ENCODE peak calls at places on chromosomes 2 and 18, in eight cellular contexts. One of them, this sample, is unnamed.

GRCh38 chr2:164388511-164388910 is 232.8 kb downstream of the GRB14 start:
- DNase-seq in MM.1S: peak
- DNase-seq in heart left ventricle: no peak
- DNase-seq in A549: peak
- DNase-seq in IMR-90: peak
- DNase-seq in brain microvascular endothelial cell: peak
- DNase-seq in tibial artery: no peak
- DNase-seq in tibial nerve: no peak
- DNase-seq in this sample: peak

GRCh38 chr2:62265116-62265515 is 69.2 kb downstream of the B3GNT2 start:
- DNase-seq in MM.1S: no peak
- DNase-seq in heart left ventricle: no peak
- DNase-seq in A549: no peak
- DNase-seq in IMR-90: no peak
- DNase-seq in brain microvascular endothelial cell: no peak
- DNase-seq in tibial artery: no peak
- DNase-seq in tibial nerve: no peak
- DNase-seq in this sample: no peak

GRCh38 chr2:28648671-28649395 is 102.8 kb upstream of the PPP1CB start:
- DNase-seq in MM.1S: no peak
- DNase-seq in heart left ventricle: no peak
- DNase-seq in A549: no peak
- DNase-seq in IMR-90: no peak
- DNase-seq in brain microvascular endothelial cell: no peak
- DNase-seq in tibial artery: no peak
- DNase-seq in tibial nerve: no peak
- DNase-seq in this sample: no peak

GRCh38 chr2:16546128-16546754 is 119.4 kb downstream of the CYRIA start:
- DNase-seq in MM.1S: peak
- DNase-seq in heart left ventricle: no peak
- DNase-seq in A549: peak
- DNase-seq in IMR-90: peak
- DNase-seq in brain microvascular endothelial cell: peak
- DNase-seq in tibial artery: no peak
- DNase-seq in tibial nerve: peak
- DNase-seq in this sample: peak

GRCh38 chr2:237102428-237102827 is 16.7 kb downstream of the COPS8 start:
- DNase-seq in MM.1S: no peak
- DNase-seq in heart left ventricle: no peak
- DNase-seq in A549: no peak
- DNase-seq in IMR-90: no peak
- DNase-seq in brain microvascular endothelial cell: no peak
- DNase-seq in tibial artery: no peak
- DNase-seq in tibial nerve: no peak
- DNase-seq in this sample: no peak

GRCh38 chr2:8046849-8047248 is 635.0 kb upstream of the ID2 start:
- DNase-seq in MM.1S: no peak
- DNase-seq in heart left ventricle: no peak
- DNase-seq in A549: no peak
- DNase-seq in IMR-90: no peak
- DNase-seq in brain microvascular endothelial cell: no peak
- DNase-seq in tibial artery: no peak
- DNase-seq in tibial nerve: no peak
- DNase-seq in this sample: no peak

GRCh38 chr2:240252191-240252871 is 111.9 kb upstream of the OTOS start:
- DNase-seq in MM.1S: no peak
- DNase-seq in heart left ventricle: no peak
- DNase-seq in A549: no peak
- DNase-seq in IMR-90: no peak
- DNase-seq in brain microvascular endothelial cell: no peak
- DNase-seq in tibial artery: no peak
- DNase-seq in tibial nerve: no peak
- DNase-seq in this sample: no peak

GRCh38 chr2:241272298-241272721 is 43.2 kb downstream of the HDLBP start:
- DNase-seq in MM.1S: peak
- DNase-seq in heart left ventricle: peak
- DNase-seq in A549: peak
- DNase-seq in IMR-90: no peak
- DNase-seq in brain microvascular endothelial cell: no peak
- DNase-seq in tibial artery: peak
- DNase-seq in tibial nerve: no peak
- DNase-seq in this sample: peak

GRCh38 chr2:135175177-135175576 is 123.1 kb downstream of the RAB3GAP1 start:
- DNase-seq in MM.1S: no peak
- DNase-seq in heart left ventricle: no peak
- DNase-seq in A549: no peak
- DNase-seq in IMR-90: no peak
- DNase-seq in brain microvascular endothelial cell: no peak
- DNase-seq in tibial artery: no peak
- DNase-seq in tibial nerve: no peak
- DNase-seq in this sample: no peak

GRCh38 chr2:98134138-98134537 is 47.2 kb downstream of the VWA3B start:
- DNase-seq in MM.1S: no peak
- DNase-seq in heart left ventricle: peak
- DNase-seq in A549: no peak
- DNase-seq in IMR-90: no peak
- DNase-seq in brain microvascular endothelial cell: no peak
- DNase-seq in tibial artery: no peak
- DNase-seq in tibial nerve: peak
- DNase-seq in this sample: no peak

GRCh38 chr18:5122270-5122669 is 74.8 kb downstream of the AKAIN1 start:
- DNase-seq in MM.1S: no peak
- DNase-seq in heart left ventricle: no peak
- DNase-seq in A549: no peak
- DNase-seq in IMR-90: no peak
- DNase-seq in brain microvascular endothelial cell: no peak
- DNase-seq in tibial artery: no peak
- DNase-seq in tibial nerve: no peak
- DNase-seq in this sample: no peak

GRCh38 chr2:156334496-156335478 is 2.3 kb upstream of the NR4A2 start:
- DNase-seq in MM.1S: peak
- DNase-seq in heart left ventricle: peak
- DNase-seq in A549: peak
- DNase-seq in IMR-90: peak
- DNase-seq in brain microvascular endothelial cell: peak
- DNase-seq in tibial artery: peak
- DNase-seq in tibial nerve: peak
- DNase-seq in this sample: peak

GRCh38 chr2:209771474-209772292 is at the start of gene UNC80:
- DNase-seq in MM.1S: no peak
- DNase-seq in heart left ventricle: peak
- DNase-seq in A549: peak
- DNase-seq in IMR-90: peak
- DNase-seq in brain microvascular endothelial cell: peak
- DNase-seq in tibial artery: peak
- DNase-seq in tibial nerve: peak
- DNase-seq in this sample: peak

GRCh38 chr2:105859694-105859951 is 114.9 kb downstream of the NCK2 start:
- DNase-seq in MM.1S: no peak
- DNase-seq in heart left ventricle: no peak
- DNase-seq in A549: no peak
- DNase-seq in IMR-90: no peak
- DNase-seq in brain microvascular endothelial cell: no peak
- DNase-seq in tibial artery: no peak
- DNase-seq in tibial nerve: no peak
- DNase-seq in this sample: no peak

GRCh38 chr2:119369845-119370244 is 3.1 kb downstream of the DBI start:
- DNase-seq in MM.1S: no peak
- DNase-seq in heart left ventricle: no peak
- DNase-seq in A549: no peak
- DNase-seq in IMR-90: no peak
- DNase-seq in brain microvascular endothelial cell: no peak
- DNase-seq in tibial artery: no peak
- DNase-seq in tibial nerve: no peak
- DNase-seq in this sample: no peak

GRCh38 chr2:232097260-232097659 is 135.7 kb downstream of the DIS3L2 start:
- DNase-seq in MM.1S: no peak
- DNase-seq in heart left ventricle: no peak
- DNase-seq in A549: no peak
- DNase-seq in IMR-90: no peak
- DNase-seq in brain microvascular endothelial cell: no peak
- DNase-seq in tibial artery: no peak
- DNase-seq in tibial nerve: no peak
- DNase-seq in this sample: no peak

GRCh38 chr2:199987586-199987985 is 32.2 kb downstream of the MAIP1 start:
- DNase-seq in MM.1S: no peak
- DNase-seq in heart left ventricle: no peak
- DNase-seq in A549: no peak
- DNase-seq in IMR-90: no peak
- DNase-seq in brain microvascular endothelial cell: no peak
- DNase-seq in tibial artery: no peak
- DNase-seq in tibial nerve: no peak
- DNase-seq in this sample: no peak

GRCh38 chr2:17429130-17429529 is 89.1 kb downstream of the RAD51AP2 start:
- DNase-seq in MM.1S: peak
- DNase-seq in heart left ventricle: no peak
- DNase-seq in A549: no peak
- DNase-seq in IMR-90: peak
- DNase-seq in brain microvascular endothelial cell: peak
- DNase-seq in tibial artery: no peak
- DNase-seq in tibial nerve: no peak
- DNase-seq in this sample: peak

GRCh38 chr18:6719914-6720692 is 9.4 kb upstream of the ARHGAP28 start:
- DNase-seq in MM.1S: no peak
- DNase-seq in heart left ventricle: no peak
- DNase-seq in A549: no peak
- DNase-seq in IMR-90: no peak
- DNase-seq in brain microvascular endothelial cell: no peak
- DNase-seq in tibial artery: no peak
- DNase-seq in tibial nerve: no peak
- DNase-seq in this sample: no peak

GRCh38 chr2:189409647-189410046 is 31.6 kb upstream of the WDR75 start:
- DNase-seq in MM.1S: no peak
- DNase-seq in heart left ventricle: no peak
- DNase-seq in A549: no peak
- DNase-seq in IMR-90: no peak
- DNase-seq in brain microvascular endothelial cell: no peak
- DNase-seq in tibial artery: no peak
- DNase-seq in tibial nerve: no peak
- DNase-seq in this sample: no peak

GRCh38 chr2:133573771-133574170 is 5.5 kb upstream of the NCKAP5 start:
- DNase-seq in MM.1S: no peak
- DNase-seq in heart left ventricle: no peak
- DNase-seq in A549: no peak
- DNase-seq in IMR-90: no peak
- DNase-seq in brain microvascular endothelial cell: no peak
- DNase-seq in tibial artery: no peak
- DNase-seq in tibial nerve: no peak
- DNase-seq in this sample: no peak
- H3K4me3 ChIP-seq in MM.1S: no peak
- H3K4me3 ChIP-seq in heart left ventricle: no peak
- H3K4me3 ChIP-seq in A549: no peak
- H3K4me3 ChIP-seq in IMR-90: no peak
- H3K4me3 ChIP-seq in brain microvascular endothelial cell: no peak
- H3K4me3 ChIP-seq in tibial artery: no peak
- H3K4me3 ChIP-seq in tibial nerve: no peak
- H3K4me3 ChIP-seq in this sample: no peak

DNA sequence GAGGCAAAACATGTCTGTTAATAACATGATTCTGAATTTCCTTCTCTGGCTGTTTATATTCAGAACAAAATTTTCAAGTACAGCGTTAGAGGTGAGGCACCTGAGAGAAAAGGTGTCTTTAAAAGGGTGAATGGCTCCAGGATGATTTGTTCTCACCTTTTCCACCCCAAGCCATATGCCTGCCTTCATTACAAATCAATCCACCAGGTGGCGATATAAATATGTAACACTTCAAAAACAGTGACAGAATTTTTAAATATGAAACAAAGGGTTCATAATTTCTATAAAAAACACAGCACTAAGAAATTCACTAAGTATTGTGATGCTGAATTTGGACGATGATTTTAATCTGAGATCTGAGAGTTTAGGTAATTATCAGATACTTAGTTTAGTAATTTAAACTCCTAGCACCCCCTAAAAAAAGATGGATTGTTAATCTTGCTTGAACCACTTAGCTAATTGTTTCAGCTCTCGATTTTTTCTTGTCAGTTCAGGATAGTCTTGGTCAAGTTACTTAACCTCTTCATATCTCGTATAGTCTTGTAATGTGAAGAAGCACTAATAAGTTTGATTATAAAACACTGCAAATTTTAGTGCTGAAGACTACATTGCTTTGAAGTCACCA is 528.8 kb downstream of the CPS1 start:
- DNase-seq in MM.1S: peak
- DNase-seq in heart left ventricle: no peak
- DNase-seq in A549: peak
- DNase-seq in IMR-90: peak
- DNase-seq in brain microvascular endothelial cell: peak
- DNase-seq in tibial artery: no peak
- DNase-seq in tibial nerve: peak
- DNase-seq in this sample: peak
- TF ChIP-seq CTCF in MM.1S: peak
- TF ChIP-seq CTCF in heart left ventricle: peak
- TF ChIP-seq CTCF in A549: peak
- TF ChIP-seq CTCF in IMR-90: peak
- TF ChIP-seq CTCF in brain microvascular endothelial cell: peak
- TF ChIP-seq CTCF in tibial artery: peak
- TF ChIP-seq CTCF in tibial nerve: peak
- TF ChIP-seq CTCF in this sample: peak

DNA sequence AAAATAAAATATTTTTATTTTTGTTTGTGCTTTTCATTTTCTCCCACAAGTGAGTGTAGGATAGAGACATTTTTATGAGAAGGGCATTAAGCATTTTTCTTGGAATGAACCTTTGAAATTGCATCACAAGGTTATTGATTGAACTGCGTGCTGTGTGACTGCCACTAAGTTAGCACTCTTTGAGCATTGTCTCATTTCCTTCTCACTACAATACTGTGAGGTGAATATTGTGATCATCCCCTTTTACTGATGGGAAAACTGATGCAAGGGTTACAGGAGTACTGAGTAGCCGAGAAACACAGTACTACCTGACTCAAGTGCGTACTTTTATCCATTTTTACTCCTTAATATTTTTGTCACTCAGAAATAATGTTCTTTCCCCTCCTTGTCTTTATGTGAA is 2.0 kb downstream of the NBEAL1 start:
- DNase-seq in MM.1S: no peak
- DNase-seq in heart left ventricle: no peak
- DNase-seq in A549: no peak
- DNase-seq in IMR-90: no peak
- DNase-seq in brain microvascular endothelial cell: no peak
- DNase-seq in tibial artery: no peak
- DNase-seq in tibial nerve: no peak
- DNase-seq in this sample: no peak
- H3K4me3 ChIP-seq in MM.1S: no peak
- H3K4me3 ChIP-seq in heart left ventricle: peak
- H3K4me3 ChIP-seq in A549: peak
- H3K4me3 ChIP-seq in IMR-90: peak
- H3K4me3 ChIP-seq in brain microvascular endothelial cell: peak
- H3K4me3 ChIP-seq in tibial artery: peak
- H3K4me3 ChIP-seq in tibial nerve: peak
- H3K4me3 ChIP-seq in this sample: peak

DNA sequence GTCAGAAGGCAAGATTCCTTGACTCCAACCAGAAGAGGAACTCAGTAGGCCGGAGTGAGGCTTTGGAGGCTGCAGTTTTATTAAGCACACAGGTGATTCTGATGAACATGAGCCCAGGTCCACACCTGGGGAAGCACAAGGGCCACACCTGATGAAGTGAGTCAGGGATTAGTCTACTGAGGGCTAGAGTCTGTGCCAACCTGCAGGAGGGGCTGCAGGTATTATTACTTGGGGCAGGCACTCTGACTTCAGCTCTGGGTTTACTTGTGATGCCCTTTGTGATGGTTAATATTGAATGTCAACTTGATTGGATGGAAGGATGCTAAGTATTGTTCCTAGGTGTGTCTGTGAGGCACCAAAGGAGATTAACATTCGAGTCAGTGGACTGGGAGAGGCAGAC is 75.2 kb upstream of the ZCCHC2 start:
- DNase-seq in MM.1S: no peak
- DNase-seq in heart left ventricle: no peak
- DNase-seq in A549: no peak
- DNase-seq in IMR-90: no peak
- DNase-seq in brain microvascular endothelial cell: no peak
- DNase-seq in tibial artery: no peak
- DNase-seq in tibial nerve: no peak
- DNase-seq in this sample: no peak
- TF ChIP-seq CTCF in MM.1S: no peak
- TF ChIP-seq CTCF in heart left ventricle: no peak
- TF ChIP-seq CTCF in A549: no peak
- TF ChIP-seq CTCF in IMR-90: no peak
- TF ChIP-seq CTCF in brain microvascular endothelial cell: no peak
- TF ChIP-seq CTCF in tibial artery: no peak
- TF ChIP-seq CTCF in tibial nerve: no peak
- TF ChIP-seq CTCF in this sample: no peak